ENCODE peak calls at places on chromosomes 6 and 20, in ten cellular contexts. D is cardiac muscle cell; G is effector CD4-positive, alpha-beta T cell; M is stimulated activated naive B cell treated with anti-CD40 and anti-IgM and Interleukin-4, amounts not matched to agents 10 μg/mL and 1 μg/mL and 100 μg/mL, for 72 hours; A is heart right ventricle; K is progenitor cell of endocrine pancreas; X is GM13977; O is left ventricle myocardium inferior; C is GM06990; B is stomach. W is an unnamed sample.
A peak's percentile ranks its signal among the peaks of the same experiment; 100 is the strongest.

GRCh38 chr6:25606151-25606550 is 45.9 kb upstream of the SCGN start:
- DNase-seq in D (no peak), G (no peak), M (no peak), A (no peak), K (no peak), X (no peak), O (no peak), C (no peak), B (no peak), W (no peak)

GRCh38 chr6:168293641-168294530 is 25.7 kb downstream of the DACT2 start:
- DNase-seq in D (no peak), G (no peak), M (no peak), A (no peak), K (no peak), X (no peak), O (no peak), C (no peak), B (no peak), W (no peak)

GRCh38 chr6:49980898-49981297 is 11.5 kb upstream of the DEFB113 start:
- DNase-seq in D (no peak), G (no peak), M (no peak), A (no peak), K (no peak), X (no peak), O (no peak), C (peak; percentile 41), B (no peak), W (no peak)

GRCh38 chr6:111874030-111874425 is 776 bp upstream of the FYN start:
- DNase-seq in D (no peak), G (peak; percentile 67), M (peak; percentile 12), A (peak; percentile 37), K (no peak), X (peak; percentile 34), O (no peak), C (no peak), B (no peak), W (no peak)

GRCh38 chr20:57660510-57661199 is 40.4 kb upstream of the ZBP1 start:
- DNase-seq in D (no peak), G (no peak), M (no peak), A (no peak), K (no peak), X (peak; percentile 11), O (no peak), C (no peak), B (peak; percentile 22), W (no peak)

GRCh38 chr20:46599227-46599987 is 49.0 kb upstream of the OCSTAMP start:
- DNase-seq in D (no peak), G (no peak), M (no peak), A (no peak), K (no peak), X (no peak), O (no peak), C (no peak), B (no peak), W (no peak)

GRCh38 chr20:507933-508332 is 35.7 kb downstream of the CSNK2A1 start:
- DNase-seq in D (no peak), G (no peak), M (no peak), A (no peak), K (no peak), X (no peak), O (no peak), C (no peak), B (no peak), W (no peak)

GRCh38 chr20:51788822-51789221 is 13.5 kb downstream of the SALL4 start:
- DNase-seq in D (no peak), G (no peak), M (no peak), A (no peak), K (no peak), X (no peak), O (no peak), C (no peak), B (no peak), W (no peak)

GRCh38 chr20:38167851-38168760 is 3.0 kb upstream of the TGM2 start:
- DNase-seq in D (no peak), G (no peak), M (no peak), A (peak; percentile 52), K (no peak), X (no peak), O (peak; percentile 78), C (no peak), B (peak; percentile 51), W (no peak)

GRCh38 chr6:160226118-160226541 is 32.5 kb downstream of the SLC22A2 start:
- DNase-seq in D (no peak), G (no peak), M (peak; percentile 13), A (no peak), K (no peak), X (no peak), O (no peak), C (no peak), B (no peak), W (no peak)

GRCh38 chr6:84853901-84854300 is 89.5 kb upstream of the TBX18 start:
- DNase-seq in D (no peak), G (no peak), M (no peak), A (no peak), K (no peak), X (no peak), O (no peak), C (no peak), B (no peak), W (no peak)

GRCh38 chr6:22904413-22904812 is 335.0 kb downstream of the HDGFL1 start:
- DNase-seq in D (no peak), G (no peak), M (no peak), A (no peak), K (no peak), X (no peak), O (no peak), C (no peak), B (no peak), W (no peak)

GRCh38 chr6:80643881-80644280 is 537.4 kb downstream of the BCKDHB start:
- DNase-seq in D (no peak), G (no peak), M (no peak), A (no peak), K (no peak), X (no peak), O (no peak), C (no peak), B (no peak), W (no peak)

GRCh38 chr6:144379356-144379755 is 94.2 kb downstream of the UTRN start:
- DNase-seq in D (no peak), G (no peak), M (peak; percentile 32), A (no peak), K (no peak), X (no peak), O (no peak), C (no peak), B (no peak), W (no peak)

GRCh38 chr20:39873286-39873685 is 815.8 kb downstream of the MAFB start:
- DNase-seq in D (no peak), G (no peak), M (no peak), A (no peak), K (no peak), X (no peak), O (no peak), C (no peak), B (no peak), W (no peak)

GRCh38 chr6:126232671-126233070 is 107.2 kb upstream of the CENPW start:
- DNase-seq in D (no peak), G (no peak), M (no peak), A (no peak), K (no peak), X (no peak), O (no peak), C (no peak), B (no peak), W (no peak)

GRCh38 chr6:134416501-134417154 is 98.7 kb upstream of the SGK1 start:
- DNase-seq in D (no peak), G (no peak), M (no peak), A (no peak), K (no peak), X (no peak), O (no peak), C (no peak), B (no peak), W (no peak)

GRCh38 chr6:161379828-161380598 is 106.2 kb upstream of the AGPAT4 start:
- DNase-seq in D (no peak), G (no peak), M (no peak), A (no peak), K (no peak), X (no peak), O (no peak), C (no peak), B (no peak), W (no peak)

GRCh38 chr20:35490736-35491181 is 35.4 kb downstream of the CEP250 start:
- DNase-seq in D (no peak), G (peak; percentile 55), M (peak; percentile 49), A (no peak), K (no peak), X (peak; percentile 84), O (no peak), C (peak; percentile 55), B (no peak), W (peak; percentile 64)

GRCh38 chr20:32465092-32465900 is 107.2 kb downstream of the ASXL1 start:
- DNase-seq in D (no peak), G (no peak), M (no peak), A (peak; percentile 71), K (no peak), X (no peak), O (peak; percentile 64), C (no peak), B (peak; percentile 90), W (no peak)

GRCh38 chr6:122620902-122621301 is 10.7 kb downstream of the PKIB start:
- DNase-seq in D (no peak), G (no peak), M (no peak), A (no peak), K (no peak), X (no peak), O (no peak), C (no peak), B (no peak), W (no peak)

GRCh38 chr20:63833776-63834544 is 2.9 kb upstream of the ZBTB46 start:
- DNase-seq in D (no peak), G (no peak), M (no peak), A (no peak), K (no peak), X (no peak), O (no peak), C (no peak), B (no peak), W (no peak)

GRCh38 chr6:36874016-36874442 is 574 bp downstream of the PPIL1 start:
- DNase-seq in D (no peak), G (no peak), M (no peak), A (no peak), K (no peak), X (no peak), O (no peak), C (no peak), B (no peak), W (no peak)